ENCODE peak calls at places on chromosome 3, in five cellular contexts. One of them, this sample, is unnamed.

GRCh38 chr3:55720614-55721013 is 233.5 kb upstream of the WNT5A start:
- DNase-seq in heart left ventricle: no peak
- DNase-seq in fibroblast of villous mesenchyme: peak
- DNase-seq in psoas muscle: no peak
- DNase-seq in CD8-positive, alpha-beta T cell: no peak
- DNase-seq in this sample: peak

GRCh38 chr3:156691920-156692319 is 17.5 kb downstream of the TIPARP start:
- DNase-seq in heart left ventricle: no peak
- DNase-seq in fibroblast of villous mesenchyme: peak
- DNase-seq in psoas muscle: no peak
- DNase-seq in CD8-positive, alpha-beta T cell: no peak
- DNase-seq in this sample: no peak

GRCh38 chr3:149934524-149934923 is 36.2 kb downstream of the PFN2 start:
- DNase-seq in heart left ventricle: no peak
- DNase-seq in fibroblast of villous mesenchyme: peak
- DNase-seq in psoas muscle: no peak
- DNase-seq in CD8-positive, alpha-beta T cell: no peak
- DNase-seq in this sample: no peak

GRCh38 chr3:98613616-98614015 is 20.2 kb upstream of the CPOX start:
- DNase-seq in heart left ventricle: no peak
- DNase-seq in fibroblast of villous mesenchyme: peak
- DNase-seq in psoas muscle: no peak
- DNase-seq in CD8-positive, alpha-beta T cell: no peak
- DNase-seq in this sample: no peak

GRCh38 chr3:113271594-113272368 is 60.4 kb downstream of the BOC start:
- DNase-seq in heart left ventricle: no peak
- DNase-seq in fibroblast of villous mesenchyme: no peak
- DNase-seq in psoas muscle: no peak
- DNase-seq in CD8-positive, alpha-beta T cell: no peak
- DNase-seq in this sample: no peak

GRCh38 chr3:140822381-140823047 is 119.1 kb upstream of the SLC25A36 start:
- DNase-seq in heart left ventricle: no peak
- DNase-seq in fibroblast of villous mesenchyme: no peak
- DNase-seq in psoas muscle: no peak
- DNase-seq in CD8-positive, alpha-beta T cell: no peak
- DNase-seq in this sample: no peak

GRCh38 chr3:153273217-153273616 is 111.2 kb downstream of the RAP2B start:
- DNase-seq in heart left ventricle: no peak
- DNase-seq in fibroblast of villous mesenchyme: no peak
- DNase-seq in psoas muscle: no peak
- DNase-seq in CD8-positive, alpha-beta T cell: no peak
- DNase-seq in this sample: no peak

GRCh38 chr3:17137321-17137826 is 252.6 kb downstream of the PLCL2 start:
- DNase-seq in heart left ventricle: no peak
- DNase-seq in fibroblast of villous mesenchyme: no peak
- DNase-seq in psoas muscle: peak
- DNase-seq in CD8-positive, alpha-beta T cell: no peak
- DNase-seq in this sample: no peak

GRCh38 chr3:72887378-72887722 is 496 bp upstream of the GXYLT2 start:
- DNase-seq in heart left ventricle: no peak
- DNase-seq in fibroblast of villous mesenchyme: no peak
- DNase-seq in psoas muscle: no peak
- DNase-seq in CD8-positive, alpha-beta T cell: no peak
- DNase-seq in this sample: no peak

GRCh38 chr3:12629560-12629959 is 34.4 kb downstream of the RAF1 start:
- DNase-seq in heart left ventricle: peak
- DNase-seq in fibroblast of villous mesenchyme: peak
- DNase-seq in psoas muscle: peak
- DNase-seq in CD8-positive, alpha-beta T cell: no peak
- DNase-seq in this sample: no peak

GRCh38 chr3:1609416-1609815 is 489.2 kb upstream of the CNTN4 start:
- DNase-seq in heart left ventricle: no peak
- DNase-seq in fibroblast of villous mesenchyme: no peak
- DNase-seq in psoas muscle: no peak
- DNase-seq in CD8-positive, alpha-beta T cell: no peak
- DNase-seq in this sample: no peak

GRCh38 chr3:25775936-25776335 is 7.3 kb downstream of the NGLY1 start:
- DNase-seq in heart left ventricle: no peak
- DNase-seq in fibroblast of villous mesenchyme: no peak
- DNase-seq in psoas muscle: no peak
- DNase-seq in CD8-positive, alpha-beta T cell: no peak
- DNase-seq in this sample: no peak

GRCh38 chr3:193563999-193564398 is 9.3 kb upstream of the ATP13A4 start:
- DNase-seq in heart left ventricle: no peak
- DNase-seq in fibroblast of villous mesenchyme: no peak
- DNase-seq in psoas muscle: no peak
- DNase-seq in CD8-positive, alpha-beta T cell: no peak
- DNase-seq in this sample: no peak

GRCh38 chr3:192121921-192122320 is 605.4 kb downstream of the FGF12 start:
- DNase-seq in heart left ventricle: no peak
- DNase-seq in fibroblast of villous mesenchyme: no peak
- DNase-seq in psoas muscle: no peak
- DNase-seq in CD8-positive, alpha-beta T cell: no peak
- DNase-seq in this sample: no peak

GRCh38 chr3:15297592-15298350 is 34.6 kb downstream of the SH3BP5 start:
- DNase-seq in heart left ventricle: no peak
- DNase-seq in fibroblast of villous mesenchyme: no peak
- DNase-seq in psoas muscle: no peak
- DNase-seq in CD8-positive, alpha-beta T cell: no peak
- DNase-seq in this sample: no peak

GRCh38 chr3:103511891-103512290 is 1077.1 kb downstream of the ZPLD1 start:
- DNase-seq in heart left ventricle: no peak
- DNase-seq in fibroblast of villous mesenchyme: no peak
- DNase-seq in psoas muscle: no peak
- DNase-seq in CD8-positive, alpha-beta T cell: no peak
- DNase-seq in this sample: no peak

GRCh38 chr3:97871788-97872187 is 50.0 kb downstream of the CRYBG3 start:
- DNase-seq in heart left ventricle: no peak
- DNase-seq in fibroblast of villous mesenchyme: peak
- DNase-seq in psoas muscle: no peak
- DNase-seq in CD8-positive, alpha-beta T cell: no peak
- DNase-seq in this sample: no peak

GRCh38 chr3:30578479-30578878 is 27.9 kb upstream of the TGFBR2 start:
- DNase-seq in heart left ventricle: no peak
- DNase-seq in fibroblast of villous mesenchyme: peak
- DNase-seq in psoas muscle: peak
- DNase-seq in CD8-positive, alpha-beta T cell: no peak
- DNase-seq in this sample: peak

GRCh38 chr3:49476563-49476962 is 6.5 kb downstream of the DAG1 start:
- DNase-seq in heart left ventricle: no peak
- DNase-seq in fibroblast of villous mesenchyme: no peak
- DNase-seq in psoas muscle: no peak
- DNase-seq in CD8-positive, alpha-beta T cell: no peak
- DNase-seq in this sample: no peak

DNA sequence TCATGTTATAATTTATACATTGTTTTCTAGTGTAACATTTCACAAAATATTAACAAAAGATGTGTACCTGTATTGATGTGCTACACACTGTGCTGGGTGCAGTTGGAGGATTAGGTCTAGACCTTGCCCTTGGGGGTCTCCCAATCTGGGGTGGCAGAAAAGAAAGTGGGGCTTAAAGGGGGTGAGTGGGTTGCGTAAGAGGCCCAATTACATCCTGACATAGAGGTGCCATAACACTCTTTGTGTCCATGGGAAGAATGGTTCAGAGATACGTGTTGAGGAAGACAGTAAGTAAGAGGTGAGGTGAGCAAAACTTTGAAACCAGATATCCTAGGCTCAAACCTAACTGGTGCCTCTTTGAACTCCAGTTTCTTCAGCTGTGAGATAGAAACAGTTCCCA is 31.0 kb downstream of the DLEC1 start:
- DNase-seq in heart left ventricle: no peak
- DNase-seq in fibroblast of villous mesenchyme: no peak
- DNase-seq in psoas muscle: no peak
- DNase-seq in CD8-positive, alpha-beta T cell: no peak
- DNase-seq in this sample: no peak
- H3K4me3 ChIP-seq in heart left ventricle: no peak
- H3K4me3 ChIP-seq in fibroblast of villous mesenchyme: no peak
- H3K4me3 ChIP-seq in psoas muscle: no peak
- H3K4me3 ChIP-seq in CD8-positive, alpha-beta T cell: no peak
- H3K4me3 ChIP-seq in this sample: no peak

GRCh38 chr3:152232001-152232400 is 36.7 kb upstream of the MBNL1 start:
- DNase-seq in heart left ventricle: no peak
- DNase-seq in fibroblast of villous mesenchyme: peak
- DNase-seq in psoas muscle: no peak
- DNase-seq in CD8-positive, alpha-beta T cell: no peak
- DNase-seq in this sample: no peak
- TF ChIP-seq CTCF in heart left ventricle: no peak
- TF ChIP-seq CTCF in fibroblast of villous mesenchyme: no peak
- TF ChIP-seq CTCF in psoas muscle: no peak
- TF ChIP-seq CTCF in CD8-positive, alpha-beta T cell: no peak
- TF ChIP-seq CTCF in this sample: no peak

DNA sequence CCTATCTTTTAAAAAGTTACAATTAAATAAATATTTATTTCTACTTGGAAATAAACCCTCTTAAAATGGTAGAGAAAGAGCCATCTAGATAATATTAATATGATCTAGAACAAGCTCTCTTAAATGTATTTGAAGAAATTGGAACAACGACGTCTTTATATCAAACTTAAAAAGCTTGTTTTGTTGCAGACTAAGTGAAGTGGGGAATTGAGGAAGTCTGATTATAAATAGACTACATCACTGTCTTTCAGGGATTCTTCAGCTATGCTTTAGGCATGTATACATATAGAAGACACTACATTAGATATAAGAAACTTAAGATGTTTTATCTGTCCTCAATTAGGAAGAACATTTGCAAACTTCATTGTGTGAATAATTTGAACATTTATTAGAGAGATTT is 1.8 kb downstream of the BCHE start:
- DNase-seq in heart left ventricle: no peak
- DNase-seq in fibroblast of villous mesenchyme: no peak
- DNase-seq in psoas muscle: no peak
- DNase-seq in CD8-positive, alpha-beta T cell: no peak
- DNase-seq in this sample: no peak
- H3K4me3 ChIP-seq in heart left ventricle: no peak
- H3K4me3 ChIP-seq in fibroblast of villous mesenchyme: no peak
- H3K4me3 ChIP-seq in psoas muscle: no peak
- H3K4me3 ChIP-seq in CD8-positive, alpha-beta T cell: no peak
- H3K4me3 ChIP-seq in this sample: no peak

GRCh38 chr3:46722443-46722842 is 4.8 kb upstream of the PRSS50 start:
- DNase-seq in heart left ventricle: no peak
- DNase-seq in fibroblast of villous mesenchyme: no peak
- DNase-seq in psoas muscle: no peak
- DNase-seq in CD8-positive, alpha-beta T cell: no peak
- DNase-seq in this sample: no peak
- TF ChIP-seq CTCF in heart left ventricle: no peak
- TF ChIP-seq CTCF in fibroblast of villous mesenchyme: no peak
- TF ChIP-seq CTCF in psoas muscle: no peak
- TF ChIP-seq CTCF in CD8-positive, alpha-beta T cell: no peak
- TF ChIP-seq CTCF in this sample: no peak

GRCh38 chr3:186538779-186539178 is 5.4 kb downstream of the CRYGS start:
- DNase-seq in heart left ventricle: no peak
- DNase-seq in fibroblast of villous mesenchyme: no peak
- DNase-seq in psoas muscle: no peak
- DNase-seq in CD8-positive, alpha-beta T cell: no peak
- DNase-seq in this sample: no peak

GRCh38 chr3:186536883-186537553 is 7.2 kb downstream of the CRYGS start:
- DNase-seq in heart left ventricle: no peak
- DNase-seq in fibroblast of villous mesenchyme: no peak
- DNase-seq in psoas muscle: no peak
- DNase-seq in CD8-positive, alpha-beta T cell: no peak
- DNase-seq in this sample: no peak

GRCh38 chr3:186544281-186544680 is at the start of gene CRYGS:
- DNase-seq in heart left ventricle: no peak
- DNase-seq in fibroblast of villous mesenchyme: no peak
- DNase-seq in psoas muscle: no peak
- DNase-seq in CD8-positive, alpha-beta T cell: no peak
- DNase-seq in this sample: no peak

DNA sequence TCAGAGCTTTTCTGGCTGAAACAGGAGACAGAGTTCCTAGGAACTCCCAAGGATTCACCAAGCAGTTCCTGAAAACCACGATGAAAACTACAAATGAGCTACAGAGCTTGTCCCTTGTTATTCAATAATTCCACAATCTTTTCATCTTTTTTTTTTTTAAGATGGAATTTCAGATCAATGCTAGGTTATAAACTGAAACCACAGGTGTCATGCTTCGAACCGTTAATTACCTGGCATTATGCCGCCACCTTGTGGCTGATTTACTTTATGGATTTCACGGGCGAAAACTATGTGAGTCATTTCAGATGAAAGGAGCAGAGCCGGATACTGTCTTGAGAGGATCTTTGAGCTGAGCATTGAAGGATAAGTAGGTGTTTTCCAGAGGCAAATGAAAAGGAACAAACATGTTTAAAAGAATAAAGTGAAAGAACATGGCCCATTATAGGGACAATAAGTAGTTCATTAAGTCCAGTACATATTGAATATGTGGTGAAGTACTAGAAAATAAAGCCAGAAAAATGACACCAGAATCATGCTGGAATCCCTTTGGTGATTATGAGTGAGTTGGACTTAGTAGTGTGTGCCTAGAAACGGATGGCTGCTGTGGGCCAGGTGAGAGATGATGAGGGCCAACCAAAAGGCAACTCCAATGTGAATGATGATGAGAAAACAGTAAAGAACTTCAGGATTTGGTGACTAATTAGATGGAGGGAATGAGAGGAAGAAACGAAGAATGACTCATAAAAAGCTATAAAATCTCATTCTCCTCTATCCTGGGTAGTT is 3.5 kb downstream of the CRYGS start:
- DNase-seq in heart left ventricle: peak
- DNase-seq in fibroblast of villous mesenchyme: peak
- DNase-seq in psoas muscle: no peak
- DNase-seq in CD8-positive, alpha-beta T cell: peak
- DNase-seq in this sample: peak
- H3K4me3 ChIP-seq in heart left ventricle: no peak
- H3K4me3 ChIP-seq in fibroblast of villous mesenchyme: no peak
- H3K4me3 ChIP-seq in psoas muscle: peak
- H3K4me3 ChIP-seq in CD8-positive, alpha-beta T cell: no peak
- H3K4me3 ChIP-seq in this sample: no peak

GRCh38 chr3:27659279-27660021 is 62.7 kb downstream of the EOMES start:
- DNase-seq in heart left ventricle: peak
- DNase-seq in fibroblast of villous mesenchyme: peak
- DNase-seq in psoas muscle: peak
- DNase-seq in CD8-positive, alpha-beta T cell: peak
- DNase-seq in this sample: no peak
- TF ChIP-seq CTCF in heart left ventricle: peak
- TF ChIP-seq CTCF in fibroblast of villous mesenchyme: peak
- TF ChIP-seq CTCF in psoas muscle: peak
- TF ChIP-seq CTCF in CD8-positive, alpha-beta T cell: peak
- TF ChIP-seq CTCF in this sample: peak

DNA sequence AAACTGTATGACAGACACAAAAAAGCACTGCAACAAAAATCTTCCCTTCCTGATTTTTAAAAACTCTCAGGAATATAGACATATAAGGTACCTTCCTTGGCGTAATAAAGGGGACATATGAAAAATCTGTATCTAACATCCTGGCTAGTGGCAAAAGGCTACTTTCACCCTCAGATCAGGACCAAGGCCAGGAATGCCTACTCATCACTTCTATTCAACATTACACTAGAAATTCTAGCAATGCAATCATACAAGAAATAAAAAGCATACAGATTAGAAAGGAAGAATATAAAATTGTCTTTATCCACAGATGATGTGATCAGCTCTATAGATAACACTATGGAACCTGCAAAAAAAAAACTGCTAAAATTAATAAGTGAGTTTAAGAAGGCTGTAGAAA is 77.8 kb upstream of the XXYLT1 start:
- DNase-seq in heart left ventricle: no peak
- DNase-seq in fibroblast of villous mesenchyme: no peak
- DNase-seq in psoas muscle: no peak
- DNase-seq in CD8-positive, alpha-beta T cell: no peak
- DNase-seq in this sample: no peak
- H3K4me3 ChIP-seq in heart left ventricle: no peak
- H3K4me3 ChIP-seq in fibroblast of villous mesenchyme: no peak
- H3K4me3 ChIP-seq in psoas muscle: no peak
- H3K4me3 ChIP-seq in CD8-positive, alpha-beta T cell: no peak
- H3K4me3 ChIP-seq in this sample: no peak

This sample was measured in PC-9.